ENCODE peak calls at places on chromosomes 6 and 20, in six cellular contexts. S is WTC11, C is HepG2, F is H1, A is HCT116, U is K562. J is an unnamed sample.

GRCh38 chr6:31156647-31157046 is 955 bp downstream of the CCHCR1 start:
- DNase-seq in S (no peak), C (no peak), F (no peak), A (no peak), U (no peak), J (no peak)

GRCh38 chr20:1979116-1979778 is 14.6 kb downstream of the PDYN start:
- DNase-seq in S (no peak), C (no peak), F (no peak), A (no peak), U (no peak), J (no peak)

GRCh38 chr6:501891-502601 is 110.5 kb downstream of the IRF4 start:
- DNase-seq in S (no peak), C (no peak), F (no peak), A (no peak), U (no peak), J (no peak)

GRCh38 chr6:35449287-35449881 is 2.8 kb upstream of the FANCE start:
- DNase-seq in S (no peak), C (peak), F (no peak), A (no peak), U (peak), J (peak)

GRCh38 chr20:33647603-33648395 is 14.3 kb upstream of the C20orf144 start:
- DNase-seq in S (no peak), C (no peak), F (no peak), A (no peak), U (no peak), J (no peak)

GRCh38 chr6:27428502-27428901 is 39.9 kb downstream of the ZNF391 start:
- DNase-seq in S (no peak), C (no peak), F (no peak), A (no peak), U (no peak), J (no peak)

GRCh38 chr20:62238569-62239277 is 402 bp downstream of the OSBPL2 start:
- DNase-seq in S (no peak), C (no peak), F (no peak), A (no peak), U (no peak), J (peak)

GRCh38 chr6:108945686-108946158 is 97.5 kb downstream of the ARMC2 start:
- DNase-seq in S (peak), C (no peak), F (no peak), A (no peak), U (no peak), J (no peak)

GRCh38 chr6:31576897-31577341 is 1.6 kb downstream of the TNF start:
- DNase-seq in S (no peak), C (no peak), F (no peak), A (no peak), U (no peak), J (no peak)

GRCh38 chr6:48986803-48987202 is 476.2 kb downstream of the MMUT start:
- DNase-seq in S (no peak), C (no peak), F (no peak), A (no peak), U (no peak), J (no peak)

GRCh38 chr20:50815162-50815989 is 20.5 kb downstream of the BCAS4 start:
- DNase-seq in S (no peak), C (no peak), F (no peak), A (no peak), U (no peak), J (no peak)

GRCh38 chr20:2698186-2698817 is 5.7 kb downstream of the EBF4 start:
- DNase-seq in S (no peak), C (no peak), F (no peak), A (no peak), U (no peak), J (no peak)

GRCh38 chr6:168274046-168274952 is 45.3 kb downstream of the DACT2 start:
- DNase-seq in S (no peak), C (peak), F (no peak), A (no peak), U (peak), J (no peak)

GRCh38 chr6:37822851-37823682 is 3.5 kb downstream of the ZFAND3 start:
- DNase-seq in S (no peak), C (peak), F (no peak), A (no peak), U (no peak), J (no peak)

GRCh38 chr6:137248702-137249101 is 29.5 kb upstream of the IFNGR1 start:
- DNase-seq in S (no peak), C (no peak), F (no peak), A (no peak), U (no peak), J (no peak)

GRCh38 chr6:150638765-150639164 is 39.1 kb downstream of the PLEKHG1 start:
- DNase-seq in S (no peak), C (no peak), F (no peak), A (no peak), U (no peak), J (no peak)

DNA sequence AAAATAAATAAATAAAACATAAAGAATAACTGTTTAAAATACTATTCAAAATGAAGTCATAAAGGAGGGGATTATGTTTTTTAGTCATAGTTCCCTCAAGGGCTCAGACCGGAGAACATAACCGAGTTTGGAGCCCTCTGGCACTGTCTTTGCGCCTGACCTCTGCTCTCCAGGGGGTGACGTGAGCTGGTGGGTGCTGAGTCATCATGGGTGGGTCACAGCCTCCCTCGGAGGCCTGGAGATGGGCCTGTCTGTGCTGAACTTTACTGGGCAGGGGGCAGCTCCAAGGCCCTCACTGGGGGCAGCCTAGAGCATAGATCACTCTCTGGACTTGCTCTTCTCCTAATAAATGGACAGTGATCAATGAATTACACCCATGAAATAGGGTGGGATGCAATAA is 3.1 kb upstream of the MAVS start:
- DNase-seq in S (no peak), C (peak), F (no peak), A (peak), U (peak), J (no peak)
- TF ChIP-seq SP1 in S (no peak), C (peak), F (no peak), A (peak), U (no peak), J (no peak)

DNA sequence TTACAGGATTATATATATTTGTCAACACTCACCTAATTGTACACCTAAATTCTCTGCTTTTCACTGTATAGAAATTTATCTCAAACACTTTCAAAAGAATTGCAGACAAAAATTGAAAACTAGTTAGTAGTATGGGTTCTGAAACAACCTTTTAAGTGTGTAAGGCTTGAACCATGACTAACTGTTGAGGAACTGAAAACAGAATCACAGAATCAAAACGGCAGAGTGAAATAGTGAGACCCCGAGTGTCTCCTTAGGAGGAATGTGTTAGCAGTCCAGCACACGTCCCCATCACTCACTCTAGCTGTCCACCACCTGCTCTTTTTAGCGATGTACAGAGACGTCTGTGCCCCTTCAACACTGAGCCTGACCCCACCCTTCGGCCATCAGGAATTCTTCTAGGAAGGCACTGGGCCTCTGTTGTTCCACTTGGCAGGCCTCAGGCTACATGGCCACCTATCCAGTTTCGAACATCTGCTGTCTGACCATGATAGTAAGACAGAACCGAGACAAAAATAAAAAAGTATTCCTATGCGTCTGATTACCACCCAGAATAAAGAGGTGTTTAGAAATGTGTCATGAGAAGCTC is 227.4 kb downstream of the C6orf118 start:
- DNase-seq in S (no peak), C (no peak), F (no peak), A (no peak), U (no peak), J (no peak)
- TF ChIP-seq SP1 in S (no peak), C (no peak), F (no peak), A (no peak), U (no peak), J (no peak)

DNA sequence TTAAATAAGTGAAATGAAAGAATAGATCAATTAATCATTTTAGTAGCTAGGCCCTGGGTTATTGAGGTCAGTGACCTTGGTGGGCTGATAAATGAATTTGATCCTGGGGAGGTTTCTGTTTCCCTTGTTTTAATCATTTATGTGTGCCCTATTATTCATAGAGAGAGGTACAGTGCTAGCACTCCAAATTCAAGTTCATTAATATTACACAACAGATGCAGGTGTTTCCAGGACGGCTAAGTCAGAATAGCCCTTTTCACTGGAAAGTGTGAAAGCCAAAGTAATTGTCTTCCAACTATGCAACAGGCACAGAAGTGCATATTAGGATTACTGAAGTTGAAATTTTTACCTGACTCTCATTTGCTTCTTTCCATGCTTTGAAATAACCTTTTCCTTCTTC is 61.7 kb upstream of the SGK1 start:
- DNase-seq in S (no peak), C (no peak), F (no peak), A (no peak), U (no peak), J (no peak)
- TF ChIP-seq SP1 in S (no peak), C (no peak), F (no peak), A (no peak), U (no peak), J (no peak)

DNA sequence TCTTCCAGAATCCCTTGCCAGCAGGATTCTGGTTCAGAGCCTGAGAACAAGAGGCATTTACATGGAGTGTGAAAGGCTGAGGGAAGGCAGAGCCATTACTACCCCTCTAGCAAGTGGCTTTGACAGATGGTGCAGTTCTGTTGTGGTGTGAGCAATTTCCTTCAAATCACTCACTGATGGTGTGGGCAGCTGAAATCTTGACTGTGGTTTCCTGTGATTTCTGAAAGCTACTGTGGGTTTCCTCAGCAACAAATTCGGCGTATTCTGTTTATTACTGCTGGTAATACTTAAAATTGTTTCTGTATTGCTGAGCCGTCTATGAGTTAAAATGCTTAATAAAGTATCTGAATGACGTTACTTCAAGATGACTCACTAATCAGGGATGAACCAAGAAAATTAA is 181.5 kb upstream of the TCF21 start:
- DNase-seq in S (no peak), C (no peak), F (no peak), A (no peak), U (no peak), J (no peak)
- TF ChIP-seq SP1 in S (no peak), C (no peak), F (no peak), A (no peak), U (no peak), J (no peak)

GRCh38 chr6:127864701-127865100 is 36.2 kb downstream of the THEMIS start:
- DNase-seq in S (no peak), C (peak), F (no peak), A (no peak), U (no peak), J (no peak)

GRCh38 chr6:127865108-127865507 is 35.8 kb downstream of the THEMIS start:
- DNase-seq in S (no peak), C (no peak), F (no peak), A (no peak), U (no peak), J (no peak)

GRCh38 chr6:127868338-127868737 is 32.5 kb downstream of the THEMIS start:
- DNase-seq in S (no peak), C (no peak), F (no peak), A (no peak), U (no peak), J (no peak)

GRCh38 chr6:127869183-127869582 is 31.7 kb downstream of the THEMIS start:
- DNase-seq in S (no peak), C (no peak), F (no peak), A (no peak), U (no peak), J (no peak)

GRCh38 chr6:127866766-127867165 is 34.1 kb downstream of the THEMIS start:
- DNase-seq in S (no peak), C (no peak), F (no peak), A (no peak), U (no peak), J (no peak)
- TF ChIP-seq SP1 in S (no peak), C (no peak), F (no peak), A (no peak), U (no peak), J (no peak)

GRCh38 chr20:31833130-31833930 is 12.1 kb downstream of the FOXS1 start:
- DNase-seq in S (peak), C (peak), F (peak), A (peak), U (peak), J (peak)
- TF ChIP-seq SP1 in S (no peak), C (no peak), F (no peak), A (no peak), U (no peak), J (no peak)

GRCh38 chr6:139080255-139080920 is 51.8 kb downstream of the ABRACL start:
- DNase-seq in S (no peak), C (no peak), F (no peak), A (no peak), U (no peak), J (no peak)
- TF ChIP-seq SP1 in S (no peak), C (no peak), F (no peak), A (peak), U (no peak), J (no peak)

J was measured in HEK293T.